ENCODE peak calls at places on chromosomes 6 and 20, in five cellular contexts. One of them, this sample, is unnamed.

GRCh38 chr6:164167873-164168405 is 753.4 kb downstream of the QKI start:
- DNase-seq in A549: no peak
- DNase-seq in CD8-positive, alpha-beta memory T cell: no peak
- DNase-seq in hepatocyte: no peak
- DNase-seq in transverse colon: no peak
- DNase-seq in this sample: no peak

GRCh38 chr6:388202-388903 is 3.2 kb upstream of the IRF4 start:
- DNase-seq in A549: no peak
- DNase-seq in CD8-positive, alpha-beta memory T cell: no peak
- DNase-seq in hepatocyte: no peak
- DNase-seq in transverse colon: peak; percentile 8
- DNase-seq in this sample: peak; percentile 27

GRCh38 chr6:106568518-106568917 is 60.8 kb downstream of the RTN4IP1 start:
- DNase-seq in A549: no peak
- DNase-seq in CD8-positive, alpha-beta memory T cell: no peak
- DNase-seq in hepatocyte: no peak
- DNase-seq in transverse colon: no peak
- DNase-seq in this sample: no peak

GRCh38 chr20:31496761-31497295 is 17.4 kb upstream of the HM13 start:
- DNase-seq in A549: no peak
- DNase-seq in CD8-positive, alpha-beta memory T cell: no peak
- DNase-seq in hepatocyte: peak; percentile 52
- DNase-seq in transverse colon: peak; percentile 22
- DNase-seq in this sample: peak; percentile 77

GRCh38 chr6:30154709-30155521 is 6.1 kb downstream of the TRIM10 start:
- DNase-seq in A549: peak; percentile 52
- DNase-seq in CD8-positive, alpha-beta memory T cell: no peak
- DNase-seq in hepatocyte: peak; percentile 81
- DNase-seq in transverse colon: peak; percentile 63
- DNase-seq in this sample: no peak

GRCh38 chr6:105755885-105756284 is 330.3 kb upstream of the PRDM1 start:
- DNase-seq in A549: no peak
- DNase-seq in CD8-positive, alpha-beta memory T cell: no peak
- DNase-seq in hepatocyte: no peak
- DNase-seq in transverse colon: no peak
- DNase-seq in this sample: no peak

GRCh38 chr6:145235207-145235606 is 500.1 kb downstream of the EPM2A start:
- DNase-seq in A549: no peak
- DNase-seq in CD8-positive, alpha-beta memory T cell: no peak
- DNase-seq in hepatocyte: no peak
- DNase-seq in transverse colon: no peak
- DNase-seq in this sample: no peak

GRCh38 chr20:26135325-26136110 is 438.9 kb upstream of the ZNF337 start:
- DNase-seq in A549: no peak
- DNase-seq in CD8-positive, alpha-beta memory T cell: no peak
- DNase-seq in hepatocyte: no peak
- DNase-seq in transverse colon: no peak
- DNase-seq in this sample: no peak

GRCh38 chr6:77466055-77467028 is 3.1 kb upstream of the HTR1B start:
- DNase-seq in A549: peak; percentile 46
- DNase-seq in CD8-positive, alpha-beta memory T cell: no peak
- DNase-seq in hepatocyte: peak; percentile 86
- DNase-seq in transverse colon: peak; percentile 30
- DNase-seq in this sample: peak; percentile 78

GRCh38 chr20:15789083-15789482 is 784.2 kb downstream of the KIF16B start:
- DNase-seq in A549: no peak
- DNase-seq in CD8-positive, alpha-beta memory T cell: no peak
- DNase-seq in hepatocyte: no peak
- DNase-seq in transverse colon: no peak
- DNase-seq in this sample: no peak

GRCh38 chr6:90220273-90220672 is 76.4 kb downstream of the BACH2 start:
- DNase-seq in A549: no peak
- DNase-seq in CD8-positive, alpha-beta memory T cell: no peak
- DNase-seq in hepatocyte: no peak
- DNase-seq in transverse colon: no peak
- DNase-seq in this sample: no peak

GRCh38 chr6:41092421-41093140 is 19.8 kb downstream of the NFYA start:
- DNase-seq in A549: peak; percentile 24
- DNase-seq in CD8-positive, alpha-beta memory T cell: no peak
- DNase-seq in hepatocyte: no peak
- DNase-seq in transverse colon: no peak
- DNase-seq in this sample: peak; percentile 12

GRCh38 chr20:54068495-54068894 is 1.9 kb downstream of the BCAS1 start:
- DNase-seq in A549: no peak
- DNase-seq in CD8-positive, alpha-beta memory T cell: no peak
- DNase-seq in hepatocyte: no peak
- DNase-seq in transverse colon: peak; percentile 35
- DNase-seq in this sample: no peak

GRCh38 chr6:87534377-87535047 is 55.3 kb downstream of the RARS2 start:
- DNase-seq in A549: no peak
- DNase-seq in CD8-positive, alpha-beta memory T cell: no peak
- DNase-seq in hepatocyte: no peak
- DNase-seq in transverse colon: no peak
- DNase-seq in this sample: no peak

GRCh38 chr20:20931632-20932031 is 174.5 kb downstream of the LINC00237 start:
- DNase-seq in A549: no peak
- DNase-seq in CD8-positive, alpha-beta memory T cell: no peak
- DNase-seq in hepatocyte: no peak
- DNase-seq in transverse colon: no peak
- DNase-seq in this sample: no peak

GRCh38 chr6:18161437-18161836 is 6.2 kb downstream of the KDM1B start:
- DNase-seq in A549: peak; percentile 14
- DNase-seq in CD8-positive, alpha-beta memory T cell: no peak
- DNase-seq in hepatocyte: no peak
- DNase-seq in transverse colon: no peak
- DNase-seq in this sample: no peak

GRCh38 chr20:37348643-37349516 is 2.9 kb downstream of the SRC start:
- DNase-seq in A549: no peak
- DNase-seq in CD8-positive, alpha-beta memory T cell: no peak
- DNase-seq in hepatocyte: no peak
- DNase-seq in transverse colon: no peak
- DNase-seq in this sample: no peak

GRCh38 chr20:31948008-31948407 is 3.8 kb downstream of the PDRG1 start:
- DNase-seq in A549: peak; percentile 55
- DNase-seq in CD8-positive, alpha-beta memory T cell: no peak
- DNase-seq in hepatocyte: no peak
- DNase-seq in transverse colon: no peak
- DNase-seq in this sample: no peak

GRCh38 chr6:113825776-113826175 is 31.4 kb upstream of the MARCKS start:
- DNase-seq in A549: no peak
- DNase-seq in CD8-positive, alpha-beta memory T cell: no peak
- DNase-seq in hepatocyte: peak; percentile 51
- DNase-seq in transverse colon: peak; percentile 77
- DNase-seq in this sample: no peak

GRCh38 chr6:25263602-25264001 is 15.6 kb upstream of the CARMIL1 start:
- DNase-seq in A549: peak; percentile 9
- DNase-seq in CD8-positive, alpha-beta memory T cell: no peak
- DNase-seq in hepatocyte: no peak
- DNase-seq in transverse colon: no peak
- DNase-seq in this sample: no peak

GRCh38 chr6:53983301-53983700 is 127.9 kb upstream of the MLIP start:
- DNase-seq in A549: peak; percentile 8
- DNase-seq in CD8-positive, alpha-beta memory T cell: no peak
- DNase-seq in hepatocyte: no peak
- DNase-seq in transverse colon: no peak
- DNase-seq in this sample: no peak

GRCh38 chr6:30769088-30769852 is 24.9 kb upstream of the IER3 start:
- DNase-seq in A549: peak; percentile 94
- DNase-seq in CD8-positive, alpha-beta memory T cell: peak; percentile 58
- DNase-seq in hepatocyte: peak; percentile 92
- DNase-seq in transverse colon: peak; percentile 54
- DNase-seq in this sample: peak; percentile 18

GRCh38 chr6:3277251-3277650 is 18.5 kb downstream of the PSMG4 start:
- DNase-seq in A549: no peak
- DNase-seq in CD8-positive, alpha-beta memory T cell: no peak
- DNase-seq in hepatocyte: no peak
- DNase-seq in transverse colon: no peak
- DNase-seq in this sample: no peak

GRCh38 chr6:41039060-41039998 is at the start of gene UNC5CL:
- DNase-seq in A549: peak; percentile 46
- DNase-seq in CD8-positive, alpha-beta memory T cell: peak; percentile 24
- DNase-seq in hepatocyte: peak; percentile 83
- DNase-seq in transverse colon: peak; percentile 73
- DNase-seq in this sample: peak; percentile 64

GRCh38 chr20:1469306-1469905 is 2.8 kb upstream of the NSFL1C start:
- DNase-seq in A549: no peak
- DNase-seq in CD8-positive, alpha-beta memory T cell: no peak
- DNase-seq in hepatocyte: no peak
- DNase-seq in transverse colon: no peak
- DNase-seq in this sample: no peak

GRCh38 chr20:19260412-19261090 is 48.1 kb downstream of the SLC24A3 start:
- DNase-seq in A549: no peak
- DNase-seq in CD8-positive, alpha-beta memory T cell: no peak
- DNase-seq in hepatocyte: no peak
- DNase-seq in transverse colon: no peak
- DNase-seq in this sample: no peak

GRCh38 chr20:57860576-57860975 is 150.8 kb upstream of the PMEPA1 start:
- DNase-seq in A549: no peak
- DNase-seq in CD8-positive, alpha-beta memory T cell: no peak
- DNase-seq in hepatocyte: no peak
- DNase-seq in transverse colon: no peak
- DNase-seq in this sample: no peak

GRCh38 chr6:19157496-19157895 is 679.7 kb upstream of the ID4 start:
- DNase-seq in A549: no peak
- DNase-seq in CD8-positive, alpha-beta memory T cell: no peak
- DNase-seq in hepatocyte: no peak
- DNase-seq in transverse colon: no peak
- DNase-seq in this sample: no peak

GRCh38 chr20:46446851-46447250 is 40.4 kb upstream of the ELMO2 start:
- DNase-seq in A549: no peak
- DNase-seq in CD8-positive, alpha-beta memory T cell: no peak
- DNase-seq in hepatocyte: no peak
- DNase-seq in transverse colon: no peak
- DNase-seq in this sample: no peak

GRCh38 chr6:152094992-152095592 is 287.6 kb downstream of the ESR1 start:
- DNase-seq in A549: peak; percentile 89
- DNase-seq in CD8-positive, alpha-beta memory T cell: no peak
- DNase-seq in hepatocyte: peak; percentile 90
- DNase-seq in transverse colon: peak; percentile 53
- DNase-seq in this sample: no peak

GRCh38 chr6:145042559-145042958 is 692.8 kb downstream of the EPM2A start:
- DNase-seq in A549: peak; percentile 3
- DNase-seq in CD8-positive, alpha-beta memory T cell: no peak
- DNase-seq in hepatocyte: no peak
- DNase-seq in transverse colon: no peak
- DNase-seq in this sample: no peak

GRCh38 chr6:53524455-53524815 is 20.5 kb downstream of the GCLC start:
- DNase-seq in A549: peak; percentile 51
- DNase-seq in CD8-positive, alpha-beta memory T cell: no peak
- DNase-seq in hepatocyte: peak; percentile 24
- DNase-seq in transverse colon: no peak
- DNase-seq in this sample: no peak

GRCh38 chr20:32780749-32781402 is 18.7 kb downstream of the DNMT3B start:
- DNase-seq in A549: no peak
- DNase-seq in CD8-positive, alpha-beta memory T cell: no peak
- DNase-seq in hepatocyte: no peak
- DNase-seq in transverse colon: no peak
- DNase-seq in this sample: no peak

GRCh38 chr6:154653853-154654252 is 79.4 kb upstream of the SCAF8 start:
- DNase-seq in A549: peak; percentile 62
- DNase-seq in CD8-positive, alpha-beta memory T cell: no peak
- DNase-seq in hepatocyte: peak; percentile 65
- DNase-seq in transverse colon: no peak
- DNase-seq in this sample: no peak

GRCh38 chr20:2751347-2751867 is 49.0 kb downstream of the CPXM1 start:
- DNase-seq in A549: peak; percentile 48
- DNase-seq in CD8-positive, alpha-beta memory T cell: no peak
- DNase-seq in hepatocyte: no peak
- DNase-seq in transverse colon: no peak
- DNase-seq in this sample: no peak

GRCh38 chr6:69279805-69280204 is 517.0 kb downstream of the LMBRD1 start:
- DNase-seq in A549: no peak
- DNase-seq in CD8-positive, alpha-beta memory T cell: no peak
- DNase-seq in hepatocyte: no peak
- DNase-seq in transverse colon: no peak
- DNase-seq in this sample: no peak

GRCh38 chr6:101490857-101491256 is 97.3 kb downstream of the GRIK2 start:
- DNase-seq in A549: no peak
- DNase-seq in CD8-positive, alpha-beta memory T cell: no peak
- DNase-seq in hepatocyte: no peak
- DNase-seq in transverse colon: no peak
- DNase-seq in this sample: no peak

GRCh38 chr6:41347349-41348050 is 12.1 kb downstream of the NCR2 start:
- DNase-seq in A549: no peak
- DNase-seq in CD8-positive, alpha-beta memory T cell: no peak
- DNase-seq in hepatocyte: no peak
- DNase-seq in transverse colon: no peak
- DNase-seq in this sample: peak; percentile 6

GRCh38 chr20:5180933-5181332 is 54.1 kb downstream of the CDS2 start:
- DNase-seq in A549: no peak
- DNase-seq in CD8-positive, alpha-beta memory T cell: no peak
- DNase-seq in hepatocyte: no peak
- DNase-seq in transverse colon: no peak
- DNase-seq in this sample: no peak
- H3K4me3 ChIP-seq in A549: no peak overlapping the region
- H3K4me3 ChIP-seq in CD8-positive, alpha-beta memory T cell: no peak overlapping the region
- H3K4me3 ChIP-seq in hepatocyte: no peak overlapping the region
- H3K4me3 ChIP-seq in transverse colon: no peak overlapping the region
- H3K4me3 ChIP-seq in this sample: no peak overlapping the region

GRCh38 chr6:147207351-147207750 is 3.1 kb downstream of the STXBP5 start:
- DNase-seq in A549: no peak
- DNase-seq in CD8-positive, alpha-beta memory T cell: no peak
- DNase-seq in hepatocyte: no peak
- DNase-seq in transverse colon: no peak
- DNase-seq in this sample: no peak
- H3K4me3 ChIP-seq in A549: no peak overlapping the region
- H3K4me3 ChIP-seq in CD8-positive, alpha-beta memory T cell: no peak overlapping the region
- H3K4me3 ChIP-seq in hepatocyte: no peak overlapping the region
- H3K4me3 ChIP-seq in transverse colon: peak overlapping the region; percentile 6
- H3K4me3 ChIP-seq in this sample: no peak overlapping the region

GRCh38 chr6:82363368-82364086 is at the start of gene TPBG:
- DNase-seq in A549: peak; percentile 72
- DNase-seq in CD8-positive, alpha-beta memory T cell: no peak
- DNase-seq in hepatocyte: peak; percentile 79
- DNase-seq in transverse colon: peak; percentile 61
- DNase-seq in this sample: peak; percentile 69
- H3K4me3 ChIP-seq in A549: peak within 1 kb of the TSS; percentile 95
- H3K4me3 ChIP-seq in CD8-positive, alpha-beta memory T cell: peak within 1 kb of the TSS; percentile 41
- H3K4me3 ChIP-seq in hepatocyte: peak within 1 kb of the TSS; percentile 91
- H3K4me3 ChIP-seq in transverse colon: peak within 1 kb of the TSS; percentile 67
- H3K4me3 ChIP-seq in this sample: peak within 1 kb of the TSS; percentile 81

DNA sequence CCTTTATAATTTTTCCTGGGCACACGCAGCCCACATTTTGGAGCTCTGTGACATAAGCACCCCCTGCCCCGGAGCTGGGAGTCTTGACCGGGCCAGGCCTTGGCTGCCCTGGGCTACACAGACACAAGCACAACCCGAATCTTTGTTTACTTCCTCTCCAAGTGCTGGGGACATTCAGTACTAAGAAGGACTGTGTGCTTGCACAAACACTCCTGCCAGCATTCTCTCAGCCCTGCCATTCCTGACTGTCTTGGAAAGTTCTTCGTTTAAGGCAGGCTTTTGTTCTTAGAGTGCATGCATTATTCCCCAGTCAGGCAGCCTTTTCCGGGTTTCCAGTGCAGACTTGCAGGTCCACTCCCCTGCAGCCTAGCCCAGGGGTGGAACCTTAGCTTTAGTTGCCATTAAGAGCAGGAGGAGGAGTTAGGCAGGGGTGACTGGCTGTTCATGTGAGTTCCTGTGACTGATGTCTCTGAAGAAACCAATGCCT is 28.6 kb downstream of the FOXO3 start:
- DNase-seq in A549: peak; percentile 71
- DNase-seq in CD8-positive, alpha-beta memory T cell: no peak
- DNase-seq in hepatocyte: peak; percentile 81
- DNase-seq in transverse colon: peak; percentile 83
- DNase-seq in this sample: peak; percentile 71
- H3K4me3 ChIP-seq in A549: no peak overlapping the region
- H3K4me3 ChIP-seq in CD8-positive, alpha-beta memory T cell: no peak overlapping the region
- H3K4me3 ChIP-seq in hepatocyte: no peak overlapping the region
- H3K4me3 ChIP-seq in transverse colon: no peak overlapping the region
- H3K4me3 ChIP-seq in this sample: no peak overlapping the region

This sample was measured in cardiac muscle cell.